ENCODE peak calls at places on chromosomes 11 and 22, in nine cellular contexts. E, S, V, H, O, Z, A, K and F are unnamed samples.

GRCh38 chr22:50526849-50527801 is 1.7 kb upstream of the SCO2 start:
- DNase-seq in E (no peak), S (no peak), V (peak), H (no peak), O (no peak), Z (no peak), A (peak), K (no peak), F (peak)

GRCh38 chr11:65868076-65868667 is 4.4 kb downstream of the EFEMP2 start:
- DNase-seq in E (no peak), S (no peak), V (no peak), H (no peak), O (no peak), Z (no peak), A (peak), K (no peak), F (peak)

GRCh38 chr22:45090364-45090960 is 73.3 kb upstream of the NUP50 start:
- DNase-seq in E (no peak), S (no peak), V (no peak), H (no peak), O (no peak), Z (no peak), A (no peak), K (peak), F (peak)

GRCh38 chr11:71309181-71309580 is 56.8 kb upstream of the SHANK2 start:
- DNase-seq in E (no peak), S (no peak), V (peak), H (no peak), O (no peak), Z (no peak), A (no peak), K (no peak), F (no peak)

GRCh38 chr22:27422442-27422841 is 379.1 kb downstream of the MN1 start:
- DNase-seq in E (no peak), S (no peak), V (no peak), H (no peak), O (no peak), Z (no peak), A (no peak), K (no peak), F (no peak)

GRCh38 chr11:61950035-61950547 is at the start of gene BEST1:
- DNase-seq in E (no peak), S (no peak), V (no peak), H (no peak), O (no peak), Z (no peak), A (no peak), K (no peak), F (peak)

GRCh38 chr22:35888181-35888870 is 140.3 kb downstream of the RBFOX2 start:
- DNase-seq in E (no peak), S (no peak), V (no peak), H (no peak), O (no peak), Z (no peak), A (no peak), K (no peak), F (no peak)

GRCh38 chr11:129278586-129279319 is 86.6 kb upstream of the ARHGAP32 start:
- DNase-seq in E (peak), S (no peak), V (no peak), H (peak), O (no peak), Z (no peak), A (no peak), K (no peak), F (no peak)

GRCh38 chr11:62195945-62196344 is 5.9 kb downstream of the SCGB1D1 start:
- DNase-seq in E (no peak), S (no peak), V (no peak), H (no peak), O (no peak), Z (no peak), A (no peak), K (no peak), F (no peak)

GRCh38 chr11:111582163-111582562 is 20.1 kb upstream of the SIK2 start:
- DNase-seq in E (peak), S (no peak), V (no peak), H (no peak), O (no peak), Z (no peak), A (no peak), K (no peak), F (no peak)

GRCh38 chr11:26028294-26028954 is 303.5 kb upstream of the ANO3 start:
- DNase-seq in E (no peak), S (peak), V (no peak), H (no peak), O (no peak), Z (no peak), A (no peak), K (no peak), F (no peak)

GRCh38 chr11:58318532-58318931 is 40.3 kb downstream of the OR5B17 start:
- DNase-seq in E (no peak), S (no peak), V (no peak), H (no peak), O (no peak), Z (no peak), A (no peak), K (no peak), F (no peak)

GRCh38 chr11:86041975-86042378 is 26.9 kb downstream of the PICALM start:
- DNase-seq in E (peak), S (peak), V (peak), H (no peak), O (no peak), Z (peak), A (no peak), K (no peak), F (peak)

GRCh38 chr22:19974233-19974861 is 32.7 kb upstream of the TXNRD2 start:
- DNase-seq in E (peak), S (peak), V (peak), H (no peak), O (no peak), Z (peak), A (no peak), K (no peak), F (peak)

GRCh38 chr22:18029686-18030267 is 5.4 kb upstream of the MICAL3 start:
- DNase-seq in E (no peak), S (no peak), V (no peak), H (no peak), O (no peak), Z (no peak), A (no peak), K (no peak), F (no peak)

GRCh38 chr11:126732981-126733380 is 267.6 kb downstream of the KIRREL3 start:
- DNase-seq in E (no peak), S (no peak), V (no peak), H (no peak), O (no peak), Z (no peak), A (no peak), K (no peak), F (no peak)

GRCh38 chr11:6625156-6625831 is 6.1 kb upstream of the TPP1 start:
- DNase-seq in E (no peak), S (no peak), V (no peak), H (no peak), O (no peak), Z (no peak), A (no peak), K (no peak), F (no peak)

GRCh38 chr11:45646275-45646970 is 19.0 kb downstream of the CHST1 start:
- DNase-seq in E (peak), S (peak), V (no peak), H (no peak), O (no peak), Z (no peak), A (no peak), K (no peak), F (peak)

GRCh38 chr11:69409812-69410645 is 71.4 kb upstream of the LINC01488 start:
- DNase-seq in E (no peak), S (peak), V (no peak), H (no peak), O (no peak), Z (no peak), A (no peak), K (no peak), F (no peak)

GRCh38 chr22:26588749-26589366 is 1.1 kb downstream of the TPST2 start:
- DNase-seq in E (peak), S (no peak), V (no peak), H (no peak), O (no peak), Z (no peak), A (no peak), K (no peak), F (no peak)

GRCh38 chr11:34356576-34356917 is 1.3 kb downstream of the ABTB2 start:
- DNase-seq in E (no peak), S (no peak), V (no peak), H (no peak), O (no peak), Z (no peak), A (peak), K (no peak), F (no peak)

GRCh38 chr11:8532475-8532874 is 61.6 kb downstream of the STK33 start:
- DNase-seq in E (no peak), S (no peak), V (no peak), H (no peak), O (no peak), Z (no peak), A (no peak), K (no peak), F (no peak)

GRCh38 chr22:36328635-36329216 is 59.0 kb downstream of the MYH9 start:
- DNase-seq in E (peak), S (peak), V (no peak), H (peak), O (peak), Z (no peak), A (no peak), K (peak), F (no peak)

GRCh38 chr22:33658775-33659174 is 261.5 kb downstream of the LARGE1 start:
- DNase-seq in E (no peak), S (no peak), V (no peak), H (no peak), O (no peak), Z (no peak), A (peak), K (no peak), F (peak)

GRCh38 chr22:46447906-46448669 is 89.3 kb downstream of the CELSR1 start:
- DNase-seq in E (no peak), S (no peak), V (no peak), H (no peak), O (no peak), Z (no peak), A (no peak), K (no peak), F (no peak)

GRCh38 chr11:22785251-22785650 is 44.4 kb downstream of the SVIP start:
- DNase-seq in E (peak), S (peak), V (no peak), H (no peak), O (no peak), Z (no peak), A (no peak), K (no peak), F (no peak)

GRCh38 chr22:42996646-42997365 is 18.1 kb downstream of the PACSIN2 start:
- DNase-seq in E (no peak), S (no peak), V (no peak), H (no peak), O (no peak), Z (no peak), A (no peak), K (no peak), F (no peak)

GRCh38 chr11:134449713-134450112 is 37.7 kb upstream of the B3GAT1 start:
- DNase-seq in E (no peak), S (no peak), V (peak), H (no peak), O (no peak), Z (peak), A (no peak), K (no peak), F (no peak)

GRCh38 chr11:114135737-114136151 is 76.2 kb downstream of the ZBTB16 start:
- DNase-seq in E (no peak), S (no peak), V (no peak), H (no peak), O (no peak), Z (no peak), A (no peak), K (no peak), F (no peak)

GRCh38 chr11:120339394-120339890 is 3.2 kb downstream of the ARHGEF12 start:
- DNase-seq in E (peak), S (no peak), V (no peak), H (no peak), O (no peak), Z (no peak), A (no peak), K (no peak), F (peak)

GRCh38 chr22:43467171-43467570 is 55.4 kb downstream of the MPPED1 start:
- DNase-seq in E (no peak), S (no peak), V (no peak), H (no peak), O (no peak), Z (no peak), A (no peak), K (no peak), F (no peak)

GRCh38 chr11:67006029-67006884 is 16.7 kb upstream of the SYT12 start:
- DNase-seq in E (peak), S (peak), V (peak), H (no peak), O (no peak), Z (no peak), A (peak), K (no peak), F (peak)

GRCh38 chr11:72348250-72348649 is 86.1 kb downstream of the CLPB start:
- DNase-seq in E (no peak), S (no peak), V (no peak), H (no peak), O (no peak), Z (no peak), A (no peak), K (no peak), F (no peak)

GRCh38 chr11:278001-278951 is at the start of gene NLRP6:
- DNase-seq in E (no peak), S (no peak), V (no peak), H (no peak), O (no peak), Z (no peak), A (peak), K (peak), F (no peak)